ENCODE peak calls at places on chromosome 16, in eight cellular contexts. E is tibial artery; Z is cardiac muscle cell; U is effector memory CD4-positive, alpha-beta T cell; D is sigmoid colon; H is colonic mucosa; J is CD8-positive, alpha-beta memory T cell; S is A673. F is an unnamed sample.

GRCh38 chr16:69647020-69647419 is 79.3 kb downstream of the NQO1 start:
- DNase-seq in E (no peak), Z (no peak), U (no peak), D (no peak), H (no peak), J (no peak), S (no peak), F (no peak)

GRCh38 chr16:63652091-63652490 is 1469.8 kb downstream of the CDH11 start:
- DNase-seq in E (no peak), Z (no peak), U (no peak), D (no peak), H (no peak), J (no peak), S (no peak), F (no peak)

GRCh38 chr16:73071131-73071940 is 23.4 kb upstream of the ZFHX3 start:
- DNase-seq in E (peak), Z (peak), U (no peak), D (peak), H (peak), J (no peak), S (no peak), F (no peak)

GRCh38 chr16:11160676-11161115 is 95.3 kb downstream of the SOCS1 start:
- DNase-seq in E (no peak), Z (no peak), U (no peak), D (no peak), H (no peak), J (no peak), S (no peak), F (no peak)

GRCh38 chr16:26614102-26614864 is 452.4 kb upstream of the C16orf82 start:
- DNase-seq in E (no peak), Z (no peak), U (no peak), D (no peak), H (no peak), J (no peak), S (no peak), F (no peak)

GRCh38 chr16:813204-813915 is 12.8 kb upstream of the GNG13 start:
- DNase-seq in E (no peak), Z (peak), U (no peak), D (no peak), H (no peak), J (peak), S (peak), F (no peak)

GRCh38 chr16:88957887-88958577 is 19.0 kb downstream of the CBFA2T3 start:
- DNase-seq in E (no peak), Z (no peak), U (no peak), D (no peak), H (no peak), J (no peak), S (no peak), F (no peak)

GRCh38 chr16:58024673-58025350 is 742 bp upstream of the MMP15 start:
- DNase-seq in E (no peak), Z (peak), U (no peak), D (no peak), H (peak), J (peak), S (no peak), F (no peak)

GRCh38 chr16:54657058-54657708 is 273.5 kb upstream of the IRX5 start:
- DNase-seq in E (peak), Z (no peak), U (no peak), D (no peak), H (no peak), J (no peak), S (peak), F (no peak)

GRCh38 chr16:70437582-70438324 is 1.1 kb downstream of the ST3GAL2 start:
- DNase-seq in E (no peak), Z (peak), U (no peak), D (no peak), H (no peak), J (no peak), S (peak), F (no peak)

GRCh38 chr16:52496051-52496876 is 50.7 kb downstream of the TOX3 start:
- DNase-seq in E (no peak), Z (peak), U (no peak), D (no peak), H (peak), J (no peak), S (peak), F (no peak)

GRCh38 chr16:72428611-72429376 is 256.8 kb upstream of the PMFBP1 start:
- DNase-seq in E (no peak), Z (no peak), U (no peak), D (no peak), H (no peak), J (no peak), S (peak), F (no peak)

GRCh38 chr16:81921415-81921814 is 89.9 kb downstream of the SDR42E1 start:
- DNase-seq in E (no peak), Z (no peak), U (no peak), D (peak), H (no peak), J (no peak), S (no peak), F (no peak)

GRCh38 chr16:66342294-66342900 is 24.1 kb upstream of the CDH5 start:
- DNase-seq in E (no peak), Z (peak), U (no peak), D (no peak), H (no peak), J (no peak), S (peak), F (no peak)

GRCh38 chr16:84082835-84083569 is 33.7 kb downstream of the MBTPS1 start:
- DNase-seq in E (no peak), Z (no peak), U (no peak), D (no peak), H (no peak), J (no peak), S (no peak), F (no peak)

GRCh38 chr16:1333149-1333812 is at the start of gene BAIAP3:
- DNase-seq in E (no peak), Z (peak), U (peak), D (no peak), H (peak), J (peak), S (peak), F (no peak)

GRCh38 chr16:48542020-48542473 is 67.9 kb downstream of the N4BP1 start:
- DNase-seq in E (peak), Z (peak), U (no peak), D (peak), H (peak), J (no peak), S (peak), F (peak)

DNA sequence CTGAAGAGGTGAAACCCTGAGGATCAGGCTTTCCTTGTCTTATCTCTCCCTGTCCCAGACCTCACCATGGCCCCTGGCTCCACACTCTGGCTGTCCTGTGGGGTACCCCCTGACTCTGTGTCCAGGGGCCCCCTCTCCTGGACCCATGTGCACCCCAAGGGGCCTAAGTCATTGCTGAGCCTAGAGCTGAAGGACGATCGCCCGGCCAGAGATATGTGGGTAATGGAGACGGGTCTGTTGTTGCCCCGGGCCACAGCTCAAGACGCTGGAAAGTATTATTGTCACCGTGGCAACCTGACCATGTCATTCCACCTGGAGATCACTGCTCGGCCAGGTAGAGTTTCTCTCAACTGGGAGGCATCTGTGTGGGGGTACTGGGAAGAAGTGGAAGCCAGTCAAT is 1.4 kb downstream of the CD19 start:
- DNase-seq in E (no peak), Z (no peak), U (no peak), D (no peak), H (no peak), J (no peak), S (no peak), F (no peak)
- H3K4me3 ChIP-seq in E (no peak), Z (no peak), U (no peak), D (no peak), H (no peak), J (no peak), S (no peak), F (no peak)

GRCh38 chr16:85662036-85662812 is 26.5 kb downstream of the GINS2 start:
- DNase-seq in E (no peak), Z (no peak), U (no peak), D (peak), H (no peak), J (no peak), S (no peak), F (no peak)
- H3K27ac ChIP-seq in E (no peak), Z (no peak), U (no peak), D (no peak), H (no peak), J (no peak), S (no peak), F (no peak)

DNA sequence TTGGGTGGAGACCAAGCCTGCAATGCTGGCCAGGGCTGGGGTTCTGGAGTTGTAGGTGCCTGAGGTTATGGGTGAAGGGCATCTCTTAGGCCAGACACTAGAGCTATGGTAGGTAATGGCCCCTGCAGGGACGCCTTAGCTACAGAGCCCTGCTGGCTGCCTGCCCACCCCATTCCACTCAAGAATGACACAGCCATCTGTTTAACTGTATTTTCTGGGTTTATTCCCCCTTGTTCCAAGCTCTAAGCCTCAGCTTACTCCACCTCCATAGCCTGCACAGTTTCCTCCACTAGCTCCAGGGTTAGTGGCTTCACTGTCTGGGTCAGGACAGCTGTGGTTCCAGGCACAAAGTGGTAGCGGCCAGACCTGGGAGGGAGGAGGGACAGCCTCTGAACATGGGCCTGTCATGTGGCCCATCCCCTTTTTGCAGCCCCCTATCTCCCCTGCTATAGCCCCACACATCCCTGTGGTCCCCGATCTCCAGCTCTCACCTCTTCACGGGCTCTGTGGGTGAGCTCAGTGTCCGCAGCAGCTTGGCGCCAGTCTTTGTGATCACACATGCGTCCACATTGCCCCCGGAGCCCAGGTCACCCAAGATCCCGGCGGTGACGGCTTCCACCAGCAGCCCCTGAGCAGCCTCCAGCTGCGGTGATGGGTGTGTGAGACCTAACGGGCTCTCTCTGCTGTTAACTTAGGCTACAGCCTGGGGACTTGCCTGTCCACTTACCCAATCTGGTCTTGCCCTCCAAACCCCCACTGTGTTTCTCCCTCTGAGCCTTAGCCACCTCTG is 2.1 kb downstream of the PSMB10 start:
- DNase-seq in E (no peak), Z (no peak), U (no peak), D (no peak), H (no peak), J (no peak), S (no peak), F (no peak)
- H3K4me3 ChIP-seq in E (peak), Z (peak), U (no peak), D (no peak), H (no peak), J (peak), S (peak), F (peak)

GRCh38 chr16:75109732-75110243 is 6.8 kb downstream of the LDHD start:
- DNase-seq in E (peak), Z (no peak), U (no peak), D (peak), H (peak), J (no peak), S (no peak), F (no peak)

GRCh38 chr16:75112281-75113045 is 4.1 kb downstream of the LDHD start:
- DNase-seq in E (no peak), Z (no peak), U (no peak), D (no peak), H (no peak), J (no peak), S (no peak), F (no peak)

GRCh38 chr16:75113046-75113491 is 3.5 kb downstream of the LDHD start:
- DNase-seq in E (peak), Z (no peak), U (no peak), D (no peak), H (no peak), J (no peak), S (no peak), F (no peak)

GRCh38 chr16:75110637-75111513 is 5.7 kb downstream of the LDHD start:
- DNase-seq in E (peak), Z (peak), U (peak), D (peak), H (peak), J (peak), S (peak), F (peak)

DNA sequence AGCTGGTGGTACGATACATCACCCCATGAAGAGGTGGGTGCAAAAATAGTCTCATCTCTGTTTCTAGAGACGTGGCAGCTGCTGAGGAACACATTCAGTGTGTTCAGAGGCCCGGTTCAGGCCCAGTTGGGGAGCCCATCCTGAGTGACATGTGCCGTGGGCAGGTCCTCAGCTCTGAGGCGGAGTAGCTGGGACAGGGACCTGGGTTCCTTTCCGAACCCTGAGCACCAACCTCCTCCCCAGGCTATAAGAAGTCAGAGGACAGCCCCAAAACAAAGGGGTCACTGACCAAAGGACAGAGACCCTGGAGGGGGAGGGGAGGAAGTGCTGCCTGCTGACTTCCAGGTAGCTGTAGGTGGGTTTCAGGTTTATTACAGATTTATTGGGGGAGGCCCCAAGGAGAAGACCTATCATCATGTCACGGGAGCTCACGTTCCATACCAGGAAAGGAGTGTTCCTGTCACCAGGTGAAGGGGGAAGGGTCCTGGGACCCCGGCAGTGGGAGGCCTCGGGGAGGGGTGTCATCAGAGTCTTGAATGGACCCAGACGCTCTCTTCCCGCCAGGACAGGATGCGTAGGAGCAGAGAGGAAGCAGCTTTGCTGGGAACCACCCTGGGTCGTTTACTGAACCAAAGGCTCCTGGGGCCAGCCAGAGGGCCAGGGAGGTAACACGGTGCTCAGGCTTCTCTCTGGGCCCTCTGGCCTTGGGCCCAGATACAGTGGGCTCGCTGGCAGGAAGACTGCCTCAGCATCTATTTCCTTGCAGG is 4.9 kb downstream of the LDHD start:
- DNase-seq in E (peak), Z (no peak), U (no peak), D (no peak), H (no peak), J (no peak), S (no peak), F (no peak)
- H3K27ac ChIP-seq in E (peak), Z (peak), U (no peak), D (peak), H (peak), J (no peak), S (no peak), F (peak)

GRCh38 chr16:68022278-68022727 is 729 bp downstream of the DDX28 start:
- DNase-seq in E (no peak), Z (no peak), U (peak), D (no peak), H (no peak), J (no peak), S (no peak), F (no peak)
- H3K4me3 ChIP-seq in E (peak), Z (peak), U (peak), D (peak), H (peak), J (peak), S (peak), F (peak)

GRCh38 chr16:2498085-2498484 is 15.7 kb upstream of the ATP6V0C start:
- DNase-seq in E (no peak), Z (no peak), U (no peak), D (no peak), H (no peak), J (no peak), S (no peak), F (no peak)
- H3K27ac ChIP-seq in E (no peak), Z (no peak), U (no peak), D (peak), H (no peak), J (peak), S (no peak), F (peak)

GRCh38 chr16:78640886-78641285 is 541.4 kb downstream of the WWOX start:
- DNase-seq in E (no peak), Z (no peak), U (no peak), D (no peak), H (no peak), J (no peak), S (no peak), F (no peak)
- H3K4me3 ChIP-seq in E (no peak), Z (no peak), U (no peak), D (no peak), H (no peak), J (no peak), S (no peak), F (no peak)

GRCh38 chr16:17366299-17366961 is 104.3 kb downstream of the XYLT1 start:
- DNase-seq in E (no peak), Z (no peak), U (no peak), D (no peak), H (no peak), J (no peak), S (no peak), F (no peak)

GRCh38 chr16:17365591-17366298 is 105.0 kb downstream of the XYLT1 start:
- DNase-seq in E (no peak), Z (no peak), U (no peak), D (no peak), H (no peak), J (no peak), S (no peak), F (no peak)

GRCh38 chr16:17367932-17368331 is 102.8 kb downstream of the XYLT1 start:
- DNase-seq in E (no peak), Z (peak), U (no peak), D (peak), H (no peak), J (no peak), S (peak), F (no peak)

GRCh38 chr16:17368511-17368910 is 102.2 kb downstream of the XYLT1 start:
- DNase-seq in E (no peak), Z (no peak), U (no peak), D (no peak), H (no peak), J (no peak), S (no peak), F (no peak)

DNA sequence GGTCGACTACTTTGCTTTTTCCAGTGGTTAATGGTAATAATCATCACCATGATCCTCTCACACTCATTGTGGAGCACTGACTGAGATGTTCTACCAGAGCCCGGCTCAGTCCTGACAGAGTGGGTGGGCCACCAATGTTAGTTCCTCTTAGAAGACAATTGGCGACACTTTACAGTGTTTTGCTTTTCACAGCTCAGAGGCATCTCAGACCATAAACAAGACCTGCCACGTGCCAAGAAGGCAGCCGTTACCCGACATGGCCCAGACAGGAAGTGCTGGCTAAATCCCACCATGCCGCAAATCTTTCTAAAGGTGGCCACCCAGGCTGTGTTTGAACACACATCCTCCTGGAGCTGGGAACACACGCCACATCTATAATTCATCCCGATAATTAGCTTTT is 103.7 kb downstream of the XYLT1 start:
- DNase-seq in E (no peak), Z (no peak), U (no peak), D (no peak), H (no peak), J (no peak), S (no peak), F (no peak)
- H3K27ac ChIP-seq in E (no peak), Z (no peak), U (peak), D (peak), H (no peak), J (no peak), S (peak), F (no peak)